ENCODE peak calls at places on chromosomes 12 and 14, in ten cellular contexts. One of them, this sample, is unnamed. For H3K27me3, the result is how much of the 10 kb centered on the place peaks cover.

GRCh38 chr12:45833401-45833800 is 103.9 kb downstream of the ARID2 start:
- DNase-seq in left ventricle myocardium inferior: no peak
- DNase-seq in hepatocyte: peak
- DNase-seq in heart right ventricle: no peak
- DNase-seq in CD4-positive, CD25-positive, alpha-beta regulatory T cell: no peak
- DNase-seq in mesenchymal stem cell: no peak
- DNase-seq in pancreas: no peak
- DNase-seq in thyroid gland: no peak
- DNase-seq in CD8-positive, alpha-beta memory T cell: no peak
- DNase-seq in IMR-90: no peak
- DNase-seq in this sample: no peak

GRCh38 chr14:79091381-79091963 is 921.3 kb downstream of the NRXN3 start:
- DNase-seq in IMR-90: no peak
- DNase-seq in thyroid gland: no peak
- DNase-seq in pancreas: no peak
- DNase-seq in heart right ventricle: no peak
- DNase-seq in left ventricle myocardium inferior: no peak
- DNase-seq in CD4-positive, CD25-positive, alpha-beta regulatory T cell: no peak
- DNase-seq in CD8-positive, alpha-beta memory T cell: no peak
- DNase-seq in hepatocyte: no peak
- DNase-seq in mesenchymal stem cell: no peak
- DNase-seq in this sample: no peak

GRCh38 chr12:40903040-40903439 is 210.8 kb downstream of the CNTN1 start:
- DNase-seq in pancreas: no peak
- DNase-seq in hepatocyte: no peak
- DNase-seq in mesenchymal stem cell: no peak
- DNase-seq in left ventricle myocardium inferior: no peak
- DNase-seq in heart right ventricle: no peak
- DNase-seq in CD8-positive, alpha-beta memory T cell: no peak
- DNase-seq in thyroid gland: no peak
- DNase-seq in CD4-positive, CD25-positive, alpha-beta regulatory T cell: no peak
- DNase-seq in IMR-90: no peak
- DNase-seq in this sample: no peak

GRCh38 chr12:78241472-78241871 is 410.8 kb downstream of the NAV3 start:
- DNase-seq in heart right ventricle: no peak
- DNase-seq in left ventricle myocardium inferior: no peak
- DNase-seq in CD4-positive, CD25-positive, alpha-beta regulatory T cell: no peak
- DNase-seq in CD8-positive, alpha-beta memory T cell: no peak
- DNase-seq in thyroid gland: peak
- DNase-seq in IMR-90: no peak
- DNase-seq in mesenchymal stem cell: no peak
- DNase-seq in hepatocyte: no peak
- DNase-seq in pancreas: no peak
- DNase-seq in this sample: no peak

GRCh38 chr12:71392521-71393145 is 47.0 kb upstream of the LGR5 start:
- DNase-seq in CD4-positive, CD25-positive, alpha-beta regulatory T cell: peak
- DNase-seq in IMR-90: peak
- DNase-seq in heart right ventricle: no peak
- DNase-seq in mesenchymal stem cell: peak
- DNase-seq in left ventricle myocardium inferior: no peak
- DNase-seq in CD8-positive, alpha-beta memory T cell: no peak
- DNase-seq in thyroid gland: no peak
- DNase-seq in hepatocyte: peak
- DNase-seq in pancreas: no peak
- DNase-seq in this sample: no peak

GRCh38 chr12:41485203-41485602 is 297.1 kb downstream of the PDZRN4 start:
- DNase-seq in CD8-positive, alpha-beta memory T cell: no peak
- DNase-seq in pancreas: no peak
- DNase-seq in CD4-positive, CD25-positive, alpha-beta regulatory T cell: no peak
- DNase-seq in hepatocyte: no peak
- DNase-seq in thyroid gland: no peak
- DNase-seq in IMR-90: no peak
- DNase-seq in mesenchymal stem cell: no peak
- DNase-seq in heart right ventricle: no peak
- DNase-seq in left ventricle myocardium inferior: no peak
- DNase-seq in this sample: no peak

GRCh38 chr14:46048127-46048526 is 603.5 kb downstream of the RPL10L start:
- DNase-seq in thyroid gland: no peak
- DNase-seq in left ventricle myocardium inferior: no peak
- DNase-seq in IMR-90: peak
- DNase-seq in mesenchymal stem cell: peak
- DNase-seq in CD4-positive, CD25-positive, alpha-beta regulatory T cell: no peak
- DNase-seq in CD8-positive, alpha-beta memory T cell: no peak
- DNase-seq in heart right ventricle: no peak
- DNase-seq in hepatocyte: peak
- DNase-seq in pancreas: no peak
- DNase-seq in this sample: no peak

GRCh38 chr14:96583605-96584041 is 81.4 kb downstream of the PAPOLA start:
- DNase-seq in IMR-90: no peak
- DNase-seq in pancreas: no peak
- DNase-seq in left ventricle myocardium inferior: no peak
- DNase-seq in heart right ventricle: no peak
- DNase-seq in thyroid gland: no peak
- DNase-seq in hepatocyte: no peak
- DNase-seq in CD4-positive, CD25-positive, alpha-beta regulatory T cell: no peak
- DNase-seq in mesenchymal stem cell: no peak
- DNase-seq in CD8-positive, alpha-beta memory T cell: no peak
- DNase-seq in this sample: no peak

GRCh38 chr12:65685514-65685913 is 138.8 kb upstream of the HMGA2 start:
- DNase-seq in hepatocyte: peak
- DNase-seq in pancreas: no peak
- DNase-seq in left ventricle myocardium inferior: no peak
- DNase-seq in CD4-positive, CD25-positive, alpha-beta regulatory T cell: no peak
- DNase-seq in heart right ventricle: no peak
- DNase-seq in mesenchymal stem cell: peak
- DNase-seq in IMR-90: peak
- DNase-seq in thyroid gland: no peak
- DNase-seq in CD8-positive, alpha-beta memory T cell: no peak
- DNase-seq in this sample: no peak

GRCh38 chr12:39441963-39442894 is 691 bp downstream of the KIF21A start:
- DNase-seq in left ventricle myocardium inferior: peak
- DNase-seq in hepatocyte: peak
- DNase-seq in CD8-positive, alpha-beta memory T cell: peak
- DNase-seq in CD4-positive, CD25-positive, alpha-beta regulatory T cell: peak
- DNase-seq in pancreas: peak
- DNase-seq in IMR-90: no peak
- DNase-seq in mesenchymal stem cell: peak
- DNase-seq in heart right ventricle: peak
- DNase-seq in thyroid gland: peak
- DNase-seq in this sample: peak

GRCh38 chr14:100211366-100211765 is 27.6 kb upstream of the YY1 start:
- DNase-seq in left ventricle myocardium inferior: no peak
- DNase-seq in thyroid gland: no peak
- DNase-seq in CD4-positive, CD25-positive, alpha-beta regulatory T cell: no peak
- DNase-seq in hepatocyte: no peak
- DNase-seq in IMR-90: no peak
- DNase-seq in CD8-positive, alpha-beta memory T cell: no peak
- DNase-seq in heart right ventricle: no peak
- DNase-seq in mesenchymal stem cell: no peak
- DNase-seq in pancreas: no peak
- DNase-seq in this sample: no peak

GRCh38 chr12:2358986-2359658 is 306.3 kb downstream of the CACNA1C start:
- DNase-seq in heart right ventricle: no peak
- DNase-seq in left ventricle myocardium inferior: no peak
- DNase-seq in IMR-90: no peak
- DNase-seq in pancreas: no peak
- DNase-seq in CD8-positive, alpha-beta memory T cell: no peak
- DNase-seq in hepatocyte: no peak
- DNase-seq in thyroid gland: no peak
- DNase-seq in CD4-positive, CD25-positive, alpha-beta regulatory T cell: no peak
- DNase-seq in mesenchymal stem cell: no peak
- DNase-seq in this sample: no peak
- H3K27me3 ChIP-seq in heart right ventricle: under half
- H3K27me3 ChIP-seq in left ventricle myocardium inferior: under half
- H3K27me3 ChIP-seq in IMR-90: under half
- H3K27me3 ChIP-seq in pancreas: under half
- H3K27me3 ChIP-seq in CD8-positive, alpha-beta memory T cell: under half
- H3K27me3 ChIP-seq in hepatocyte: under half
- H3K27me3 ChIP-seq in thyroid gland: under half
- H3K27me3 ChIP-seq in CD4-positive, CD25-positive, alpha-beta regulatory T cell: under half
- H3K27me3 ChIP-seq in mesenchymal stem cell: under half
- H3K27me3 ChIP-seq in this sample: under half

DNA sequence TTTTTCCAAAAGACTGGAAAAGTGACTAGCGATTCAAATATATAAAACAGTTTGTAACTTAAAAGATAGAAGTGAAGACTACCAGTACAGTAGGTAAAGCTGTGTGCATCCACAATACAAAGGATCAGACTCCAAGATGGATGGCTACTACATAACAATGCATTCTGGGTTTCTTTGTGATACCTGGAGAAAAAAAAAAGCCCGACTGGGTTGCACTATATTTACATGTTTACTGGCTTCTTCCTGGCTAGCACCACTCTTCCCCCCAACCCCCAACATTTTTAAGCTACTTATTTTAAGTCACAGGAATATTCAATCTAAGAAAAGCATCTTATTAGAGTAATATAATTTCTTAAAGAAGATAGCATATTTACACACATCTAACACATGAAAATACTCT is 61.1 kb upstream of the SINHCAF start:
- DNase-seq in CD8-positive, alpha-beta memory T cell: no peak
- DNase-seq in IMR-90: no peak
- DNase-seq in left ventricle myocardium inferior: no peak
- DNase-seq in thyroid gland: no peak
- DNase-seq in heart right ventricle: no peak
- DNase-seq in mesenchymal stem cell: no peak
- DNase-seq in pancreas: no peak
- DNase-seq in hepatocyte: no peak
- DNase-seq in CD4-positive, CD25-positive, alpha-beta regulatory T cell: no peak
- DNase-seq in this sample: no peak
- H3K27ac ChIP-seq in CD8-positive, alpha-beta memory T cell: no peak
- H3K27ac ChIP-seq in IMR-90: no peak
- H3K27ac ChIP-seq in left ventricle myocardium inferior: no peak
- H3K27ac ChIP-seq in thyroid gland: no peak
- H3K27ac ChIP-seq in heart right ventricle: no peak
- H3K27ac ChIP-seq in mesenchymal stem cell: no peak
- H3K27ac ChIP-seq in pancreas: no peak
- H3K27ac ChIP-seq in hepatocyte: no peak
- H3K27ac ChIP-seq in CD4-positive, CD25-positive, alpha-beta regulatory T cell: no peak
- H3K27ac ChIP-seq in this sample: no peak

DNA sequence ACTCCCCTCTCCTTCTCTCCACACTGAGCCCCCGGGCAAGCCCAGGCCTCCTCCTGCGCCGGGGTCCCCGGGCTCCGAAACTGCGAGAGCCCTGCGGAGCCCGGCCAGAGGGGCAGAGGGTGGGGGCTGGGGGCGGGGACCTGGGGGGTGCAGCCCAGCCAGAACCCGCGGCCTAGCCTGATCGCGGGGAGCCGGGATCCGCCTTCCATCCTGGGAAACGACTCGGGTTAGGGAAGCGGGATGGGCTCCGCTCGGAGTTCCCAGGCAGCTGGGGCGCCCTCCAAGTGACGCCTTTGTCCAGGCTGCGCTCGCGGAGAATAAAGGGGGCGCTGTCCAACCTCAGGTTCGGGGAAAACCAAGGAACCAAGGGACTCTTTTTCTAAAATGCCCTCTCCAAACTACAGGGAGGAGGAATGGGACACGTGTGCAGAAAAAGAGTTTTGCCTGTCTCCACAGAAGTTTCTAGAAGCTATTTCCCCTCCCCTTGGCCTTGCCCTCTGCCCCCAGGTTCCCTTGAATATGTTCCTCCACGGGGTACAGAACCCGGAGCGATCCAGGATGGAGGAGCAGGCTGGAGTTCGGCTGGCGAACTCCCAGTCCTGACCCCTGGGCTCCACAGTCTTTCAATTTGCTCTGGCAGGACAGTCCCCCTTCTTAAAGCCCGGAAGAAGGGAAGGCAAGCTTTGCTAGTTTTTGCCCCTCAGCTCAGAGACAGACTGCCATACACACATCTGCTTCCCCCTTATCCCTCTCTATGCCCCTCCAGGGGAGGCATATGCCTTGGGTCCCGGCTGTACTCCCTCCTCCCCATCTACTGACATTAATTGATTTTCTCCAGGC is 13.9 kb downstream of the NKX2-1 start:
- DNase-seq in left ventricle myocardium inferior: no peak
- DNase-seq in IMR-90: no peak
- DNase-seq in pancreas: no peak
- DNase-seq in heart right ventricle: no peak
- DNase-seq in hepatocyte: no peak
- DNase-seq in CD8-positive, alpha-beta memory T cell: no peak
- DNase-seq in thyroid gland: peak
- DNase-seq in mesenchymal stem cell: no peak
- DNase-seq in CD4-positive, CD25-positive, alpha-beta regulatory T cell: no peak
- DNase-seq in this sample: no peak
- H3K27me3 ChIP-seq in left ventricle myocardium inferior: half or more
- H3K27me3 ChIP-seq in IMR-90: half or more
- H3K27me3 ChIP-seq in pancreas: under half
- H3K27me3 ChIP-seq in heart right ventricle: half or more
- H3K27me3 ChIP-seq in hepatocyte: half or more
- H3K27me3 ChIP-seq in CD8-positive, alpha-beta memory T cell: under half
- H3K27me3 ChIP-seq in thyroid gland: under half
- H3K27me3 ChIP-seq in mesenchymal stem cell: half or more
- H3K27me3 ChIP-seq in CD4-positive, CD25-positive, alpha-beta regulatory T cell: half or more
- H3K27me3 ChIP-seq in this sample: half or more

DNA sequence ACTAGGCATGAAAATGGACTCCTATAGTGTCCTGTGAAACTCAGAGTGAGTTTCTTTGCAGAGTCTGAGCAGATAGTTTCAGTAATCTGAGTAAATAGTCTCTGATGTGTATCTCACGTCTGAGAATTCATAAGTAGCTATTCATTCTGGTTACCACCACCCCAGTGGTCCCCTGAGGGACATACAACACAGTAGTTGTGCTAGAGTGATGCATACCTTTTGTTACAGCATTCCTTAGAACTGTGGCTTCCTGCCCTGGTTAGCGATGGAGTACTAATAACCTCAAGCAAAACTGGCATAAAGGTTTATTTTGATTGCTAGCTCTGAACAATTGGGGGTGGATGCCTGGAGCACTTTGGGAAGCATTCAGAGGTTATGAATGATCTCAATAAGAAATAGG is 114.7 kb downstream of the DAAM1 start:
- DNase-seq in left ventricle myocardium inferior: no peak
- DNase-seq in IMR-90: no peak
- DNase-seq in CD4-positive, CD25-positive, alpha-beta regulatory T cell: no peak
- DNase-seq in hepatocyte: no peak
- DNase-seq in thyroid gland: no peak
- DNase-seq in mesenchymal stem cell: no peak
- DNase-seq in heart right ventricle: no peak
- DNase-seq in CD8-positive, alpha-beta memory T cell: no peak
- DNase-seq in pancreas: no peak
- DNase-seq in this sample: no peak
- H3K27ac ChIP-seq in left ventricle myocardium inferior: peak
- H3K27ac ChIP-seq in IMR-90: no peak
- H3K27ac ChIP-seq in CD4-positive, CD25-positive, alpha-beta regulatory T cell: no peak
- H3K27ac ChIP-seq in hepatocyte: no peak
- H3K27ac ChIP-seq in thyroid gland: no peak
- H3K27ac ChIP-seq in mesenchymal stem cell: no peak
- H3K27ac ChIP-seq in heart right ventricle: no peak
- H3K27ac ChIP-seq in CD8-positive, alpha-beta memory T cell: no peak
- H3K27ac ChIP-seq in pancreas: no peak
- H3K27ac ChIP-seq in this sample: no peak

GRCh38 chr12:2035421-2036080 is 17.2 kb upstream of the CACNA1C start:
- DNase-seq in thyroid gland: no peak
- DNase-seq in mesenchymal stem cell: no peak
- DNase-seq in CD8-positive, alpha-beta memory T cell: no peak
- DNase-seq in CD4-positive, CD25-positive, alpha-beta regulatory T cell: no peak
- DNase-seq in pancreas: no peak
- DNase-seq in IMR-90: no peak
- DNase-seq in left ventricle myocardium inferior: no peak
- DNase-seq in heart right ventricle: no peak
- DNase-seq in hepatocyte: no peak
- DNase-seq in this sample: no peak
- H3K27me3 ChIP-seq in thyroid gland: under half
- H3K27me3 ChIP-seq in mesenchymal stem cell: under half
- H3K27me3 ChIP-seq in CD8-positive, alpha-beta memory T cell: under half
- H3K27me3 ChIP-seq in CD4-positive, CD25-positive, alpha-beta regulatory T cell: under half
- H3K27me3 ChIP-seq in pancreas: under half
- H3K27me3 ChIP-seq in IMR-90: under half
- H3K27me3 ChIP-seq in left ventricle myocardium inferior: under half
- H3K27me3 ChIP-seq in heart right ventricle: under half
- H3K27me3 ChIP-seq in hepatocyte: under half
- H3K27me3 ChIP-seq in this sample: under half